ENCODE peak calls at places on chromosome 1, in eight cellular contexts. One of them, this sample, is unnamed.

GRCh38 chr1:24779689-24780464 is 34.6 kb downstream of the CLIC4 start:
- DNase-seq in NT2/D1: no peak
- DNase-seq in lung: no peak
- DNase-seq in naive thymus-derived CD8-positive, alpha-beta T cell: no peak
- DNase-seq in fibroblast of pulmonary artery: no peak
- DNase-seq in NCI-H1105: no peak
- DNase-seq in HFFc6: no peak
- DNase-seq in endothelial cell: no peak
- DNase-seq in this sample: no peak

GRCh38 chr1:244248426-244248825 is 197.3 kb downstream of the ZBTB18 start:
- DNase-seq in NT2/D1: no peak
- DNase-seq in endothelial cell: no peak
- DNase-seq in NCI-H1105: no peak
- DNase-seq in HFFc6: no peak
- DNase-seq in lung: no peak
- DNase-seq in naive thymus-derived CD8-positive, alpha-beta T cell: no peak
- DNase-seq in fibroblast of pulmonary artery: no peak
- DNase-seq in this sample: no peak

GRCh38 chr1:171427852-171428471 is 57.4 kb upstream of the PRRC2C start:
- DNase-seq in fibroblast of pulmonary artery: no peak
- DNase-seq in HFFc6: no peak
- DNase-seq in endothelial cell: no peak
- DNase-seq in naive thymus-derived CD8-positive, alpha-beta T cell: no peak
- DNase-seq in NT2/D1: no peak
- DNase-seq in lung: no peak
- DNase-seq in NCI-H1105: no peak
- DNase-seq in this sample: no peak

GRCh38 chr1:234500269-234500668 is 21.3 kb upstream of the TARBP1 start:
- DNase-seq in HFFc6: peak
- DNase-seq in naive thymus-derived CD8-positive, alpha-beta T cell: no peak
- DNase-seq in endothelial cell: no peak
- DNase-seq in fibroblast of pulmonary artery: no peak
- DNase-seq in lung: no peak
- DNase-seq in NCI-H1105: no peak
- DNase-seq in NT2/D1: no peak
- DNase-seq in this sample: no peak

GRCh38 chr1:25572708-25573590 is 29.5 kb downstream of the LDLRAP1 start:
- DNase-seq in lung: peak
- DNase-seq in fibroblast of pulmonary artery: peak
- DNase-seq in NCI-H1105: no peak
- DNase-seq in NT2/D1: peak
- DNase-seq in HFFc6: peak
- DNase-seq in endothelial cell: peak
- DNase-seq in naive thymus-derived CD8-positive, alpha-beta T cell: peak
- DNase-seq in this sample: no peak

GRCh38 chr1:78054972-78055371 is 9.2 kb downstream of the GIPC2 start:
- DNase-seq in lung: no peak
- DNase-seq in HFFc6: no peak
- DNase-seq in NCI-H1105: no peak
- DNase-seq in fibroblast of pulmonary artery: no peak
- DNase-seq in endothelial cell: no peak
- DNase-seq in naive thymus-derived CD8-positive, alpha-beta T cell: no peak
- DNase-seq in NT2/D1: no peak
- DNase-seq in this sample: no peak

GRCh38 chr1:198700016-198700392 is 61.2 kb downstream of the PTPRC start:
- DNase-seq in NT2/D1: no peak
- DNase-seq in NCI-H1105: no peak
- DNase-seq in lung: no peak
- DNase-seq in naive thymus-derived CD8-positive, alpha-beta T cell: no peak
- DNase-seq in fibroblast of pulmonary artery: no peak
- DNase-seq in endothelial cell: no peak
- DNase-seq in HFFc6: no peak
- DNase-seq in this sample: no peak

GRCh38 chr1:41282679-41283317 is 40.7 kb upstream of the SCMH1 start:
- DNase-seq in NCI-H1105: no peak
- DNase-seq in HFFc6: no peak
- DNase-seq in endothelial cell: peak
- DNase-seq in naive thymus-derived CD8-positive, alpha-beta T cell: no peak
- DNase-seq in NT2/D1: peak
- DNase-seq in fibroblast of pulmonary artery: peak
- DNase-seq in lung: no peak
- DNase-seq in this sample: no peak

GRCh38 chr1:199945591-199945990 is 81.9 kb upstream of the NR5A2 start:
- DNase-seq in lung: no peak
- DNase-seq in fibroblast of pulmonary artery: no peak
- DNase-seq in HFFc6: no peak
- DNase-seq in NCI-H1105: no peak
- DNase-seq in endothelial cell: no peak
- DNase-seq in naive thymus-derived CD8-positive, alpha-beta T cell: no peak
- DNase-seq in NT2/D1: no peak
- DNase-seq in this sample: no peak

GRCh38 chr1:67280696-67281095 is 27.0 kb upstream of the IL12RB2 start:
- DNase-seq in fibroblast of pulmonary artery: no peak
- DNase-seq in lung: no peak
- DNase-seq in NT2/D1: no peak
- DNase-seq in NCI-H1105: no peak
- DNase-seq in naive thymus-derived CD8-positive, alpha-beta T cell: no peak
- DNase-seq in endothelial cell: no peak
- DNase-seq in HFFc6: no peak
- DNase-seq in this sample: no peak

GRCh38 chr1:201904579-201904978 is 15.9 kb downstream of the SHISA4 start:
- DNase-seq in NCI-H1105: no peak
- DNase-seq in lung: no peak
- DNase-seq in HFFc6: peak
- DNase-seq in NT2/D1: no peak
- DNase-seq in fibroblast of pulmonary artery: peak
- DNase-seq in endothelial cell: no peak
- DNase-seq in naive thymus-derived CD8-positive, alpha-beta T cell: no peak
- DNase-seq in this sample: no peak

GRCh38 chr1:113223040-113223439 is 150.0 kb downstream of the LRIG2 start:
- DNase-seq in NT2/D1: no peak
- DNase-seq in HFFc6: no peak
- DNase-seq in naive thymus-derived CD8-positive, alpha-beta T cell: no peak
- DNase-seq in endothelial cell: no peak
- DNase-seq in NCI-H1105: no peak
- DNase-seq in fibroblast of pulmonary artery: no peak
- DNase-seq in lung: no peak
- DNase-seq in this sample: no peak

GRCh38 chr1:168469690-168470089 is 74.1 kb downstream of the XCL2 start:
- DNase-seq in naive thymus-derived CD8-positive, alpha-beta T cell: no peak
- DNase-seq in lung: no peak
- DNase-seq in fibroblast of pulmonary artery: peak
- DNase-seq in endothelial cell: no peak
- DNase-seq in NCI-H1105: no peak
- DNase-seq in HFFc6: peak
- DNase-seq in NT2/D1: no peak
- DNase-seq in this sample: no peak

GRCh38 chr1:102693345-102693744 is 415.0 kb downstream of the COL11A1 start:
- DNase-seq in NCI-H1105: no peak
- DNase-seq in endothelial cell: no peak
- DNase-seq in NT2/D1: no peak
- DNase-seq in lung: no peak
- DNase-seq in naive thymus-derived CD8-positive, alpha-beta T cell: no peak
- DNase-seq in fibroblast of pulmonary artery: no peak
- DNase-seq in HFFc6: no peak
- DNase-seq in this sample: no peak

GRCh38 chr1:178919581-178919980 is 48.7 kb upstream of the ANGPTL1 start:
- DNase-seq in naive thymus-derived CD8-positive, alpha-beta T cell: no peak
- DNase-seq in NCI-H1105: no peak
- DNase-seq in endothelial cell: no peak
- DNase-seq in fibroblast of pulmonary artery: no peak
- DNase-seq in HFFc6: no peak
- DNase-seq in NT2/D1: no peak
- DNase-seq in lung: no peak
- DNase-seq in this sample: no peak

GRCh38 chr1:89919174-89919573 is 75.7 kb upstream of the ZNF326 start:
- DNase-seq in HFFc6: no peak
- DNase-seq in endothelial cell: no peak
- DNase-seq in lung: no peak
- DNase-seq in fibroblast of pulmonary artery: no peak
- DNase-seq in NCI-H1105: no peak
- DNase-seq in naive thymus-derived CD8-positive, alpha-beta T cell: no peak
- DNase-seq in NT2/D1: no peak
- DNase-seq in this sample: no peak

GRCh38 chr1:241934843-241935242 is 22.7 kb upstream of the BECN2 start:
- DNase-seq in fibroblast of pulmonary artery: no peak
- DNase-seq in NT2/D1: no peak
- DNase-seq in endothelial cell: no peak
- DNase-seq in HFFc6: no peak
- DNase-seq in NCI-H1105: no peak
- DNase-seq in lung: no peak
- DNase-seq in naive thymus-derived CD8-positive, alpha-beta T cell: no peak
- DNase-seq in this sample: no peak

GRCh38 chr1:223161321-223161720 is 18.3 kb upstream of the TLR5 start:
- DNase-seq in naive thymus-derived CD8-positive, alpha-beta T cell: no peak
- DNase-seq in NT2/D1: no peak
- DNase-seq in fibroblast of pulmonary artery: no peak
- DNase-seq in endothelial cell: no peak
- DNase-seq in HFFc6: no peak
- DNase-seq in NCI-H1105: no peak
- DNase-seq in lung: no peak
- DNase-seq in this sample: no peak

GRCh38 chr1:109805486-109806180 is 41.9 kb upstream of the EPS8L3 start:
- DNase-seq in fibroblast of pulmonary artery: no peak
- DNase-seq in NT2/D1: no peak
- DNase-seq in lung: no peak
- DNase-seq in naive thymus-derived CD8-positive, alpha-beta T cell: no peak
- DNase-seq in NCI-H1105: no peak
- DNase-seq in HFFc6: no peak
- DNase-seq in endothelial cell: no peak
- DNase-seq in this sample: peak

GRCh38 chr1:167052389-167052788 is 37.8 kb downstream of the GPA33 start:
- DNase-seq in fibroblast of pulmonary artery: peak
- DNase-seq in naive thymus-derived CD8-positive, alpha-beta T cell: no peak
- DNase-seq in NCI-H1105: no peak
- DNase-seq in endothelial cell: peak
- DNase-seq in HFFc6: peak
- DNase-seq in lung: no peak
- DNase-seq in NT2/D1: peak
- DNase-seq in this sample: no peak

GRCh38 chr1:205416326-205416725 is 5.5 kb downstream of the LEMD1 start:
- DNase-seq in lung: no peak
- DNase-seq in endothelial cell: no peak
- DNase-seq in NT2/D1: no peak
- DNase-seq in naive thymus-derived CD8-positive, alpha-beta T cell: no peak
- DNase-seq in fibroblast of pulmonary artery: no peak
- DNase-seq in NCI-H1105: no peak
- DNase-seq in HFFc6: no peak
- DNase-seq in this sample: no peak

GRCh38 chr1:35461966-35462651 is 95.1 kb downstream of the KIAA0319L start:
- DNase-seq in endothelial cell: no peak
- DNase-seq in lung: no peak
- DNase-seq in HFFc6: no peak
- DNase-seq in NT2/D1: no peak
- DNase-seq in NCI-H1105: no peak
- DNase-seq in fibroblast of pulmonary artery: no peak
- DNase-seq in naive thymus-derived CD8-positive, alpha-beta T cell: no peak
- DNase-seq in this sample: no peak

GRCh38 chr1:116417678-116418077 is 44.6 kb downstream of the ATP1A1 start:
- DNase-seq in NCI-H1105: no peak
- DNase-seq in lung: peak
- DNase-seq in NT2/D1: no peak
- DNase-seq in HFFc6: no peak
- DNase-seq in endothelial cell: no peak
- DNase-seq in fibroblast of pulmonary artery: no peak
- DNase-seq in naive thymus-derived CD8-positive, alpha-beta T cell: no peak
- DNase-seq in this sample: no peak

GRCh38 chr1:184485731-184486723 is 99.2 kb downstream of the C1orf21 start:
- DNase-seq in fibroblast of pulmonary artery: no peak
- DNase-seq in NCI-H1105: no peak
- DNase-seq in lung: no peak
- DNase-seq in NT2/D1: no peak
- DNase-seq in naive thymus-derived CD8-positive, alpha-beta T cell: no peak
- DNase-seq in endothelial cell: no peak
- DNase-seq in HFFc6: peak
- DNase-seq in this sample: no peak

This sample was measured in omental fat pad.